ENCODE peak calls at places on chromosomes 3 and 15, in six cellular contexts. D is stomach, P is Peyer's patch, J is breast epithelium, Q is suprapubic skin, C is adrenal gland. G is an unnamed sample.

GRCh38 chr3:187262360-187262759 is 29.2 kb downstream of the MASP1 start:
- DNase-seq in D (no peak), P (no peak), J (no peak), Q (no peak), C (no peak), G (no peak)

GRCh38 chr15:72554471-72555425 is 80.6 kb downstream of the ARIH1 start:
- DNase-seq in D (no peak), P (no peak), J (no peak), Q (no peak), C (peak), G (no peak)

GRCh38 chr3:130894873-130895330 is 1.0 kb downstream of the ATP2C1 start:
- DNase-seq in D (no peak), P (no peak), J (no peak), Q (no peak), C (no peak), G (no peak)

GRCh38 chr15:99174989-99175388 is 70.1 kb downstream of the SYNM start:
- DNase-seq in D (no peak), P (no peak), J (peak), Q (no peak), C (peak), G (no peak)

GRCh38 chr3:150480802-150481201 is 65.5 kb downstream of the SERP1 start:
- DNase-seq in D (no peak), P (no peak), J (no peak), Q (no peak), C (no peak), G (no peak)

GRCh38 chr3:119194237-119195150 is 21.1 kb downstream of the UPK1B start:
- DNase-seq in D (no peak), P (no peak), J (no peak), Q (no peak), C (no peak), G (no peak)

GRCh38 chr3:127694467-127695215 is 21.9 kb downstream of the ABTB1 start:
- DNase-seq in D (peak), P (peak), J (no peak), Q (no peak), C (peak), G (peak)

GRCh38 chr15:26115229-26115943 is 252.3 kb upstream of the ATP10A start:
- DNase-seq in D (no peak), P (no peak), J (no peak), Q (no peak), C (no peak), G (no peak)

GRCh38 chr3:3084890-3085289 is 25.3 kb downstream of the IL5RA start:
- DNase-seq in D (no peak), P (no peak), J (no peak), Q (no peak), C (no peak), G (no peak)

GRCh38 chr3:187264051-187264450 is 27.5 kb downstream of the MASP1 start:
- DNase-seq in D (no peak), P (no peak), J (no peak), Q (no peak), C (no peak), G (no peak)

GRCh38 chr3:150158974-150159625 is 188.4 kb upstream of the PFN2 start:
- DNase-seq in D (no peak), P (no peak), J (no peak), Q (no peak), C (peak), G (no peak)

GRCh38 chr3:197520311-197521276 is 35.2 kb downstream of the BDH1 start:
- DNase-seq in D (peak), P (no peak), J (no peak), Q (no peak), C (no peak), G (no peak)
- TF ChIP-seq POLR2A in D (no peak), P (peak), J (no peak), Q (no peak), C (no peak), G (no peak)

GRCh38 chr3:50610181-50610971 is 1.2 kb downstream of the CISH start:
- DNase-seq in D (peak), P (no peak), J (no peak), Q (no peak), C (no peak), G (peak)
- H3K4me3 ChIP-seq in D (peak), P (peak), J (peak), Q (peak), C (no peak), G (peak)

GRCh38 chr3:47850062-47850802 is 47.3 kb downstream of the DHX30 start:
- DNase-seq in D (no peak), P (no peak), J (no peak), Q (no peak), C (no peak), G (peak)
- TF ChIP-seq POLR2A in D (no peak), P (no peak), J (no peak), Q (no peak), C (no peak), G (no peak)

DNA sequence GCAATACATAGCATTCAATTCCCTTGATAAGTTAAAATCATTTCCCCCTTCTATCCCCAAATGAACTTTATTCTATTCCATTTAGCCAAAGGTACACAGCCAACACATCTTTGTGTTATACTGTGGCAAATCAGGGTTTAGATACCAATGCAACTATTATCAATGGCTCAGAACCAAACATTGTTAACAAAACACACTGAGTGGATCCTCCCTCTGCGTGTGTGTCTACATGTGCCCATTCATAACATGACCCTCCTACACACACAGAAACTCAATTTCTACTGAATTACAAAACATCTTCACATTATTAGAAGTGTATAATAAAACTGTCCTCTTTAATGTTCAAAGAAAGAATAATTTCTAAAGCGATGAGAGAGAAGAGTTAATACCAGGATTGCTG is 1.3 kb downstream of the TTBK2 start:
- DNase-seq in D (no peak), P (no peak), J (no peak), Q (no peak), C (no peak), G (no peak)
- H3K4me3 ChIP-seq in D (peak), P (peak), J (peak), Q (peak), C (no peak), G (peak)

GRCh38 chr3:139355937-139356336 is 12.1 kb downstream of the MRPS22 start:
- DNase-seq in D (no peak), P (no peak), J (no peak), Q (no peak), C (no peak), G (peak)
- TF ChIP-seq POLR2A in D (no peak), P (no peak), J (no peak), Q (no peak), C (no peak), G (no peak)

DNA sequence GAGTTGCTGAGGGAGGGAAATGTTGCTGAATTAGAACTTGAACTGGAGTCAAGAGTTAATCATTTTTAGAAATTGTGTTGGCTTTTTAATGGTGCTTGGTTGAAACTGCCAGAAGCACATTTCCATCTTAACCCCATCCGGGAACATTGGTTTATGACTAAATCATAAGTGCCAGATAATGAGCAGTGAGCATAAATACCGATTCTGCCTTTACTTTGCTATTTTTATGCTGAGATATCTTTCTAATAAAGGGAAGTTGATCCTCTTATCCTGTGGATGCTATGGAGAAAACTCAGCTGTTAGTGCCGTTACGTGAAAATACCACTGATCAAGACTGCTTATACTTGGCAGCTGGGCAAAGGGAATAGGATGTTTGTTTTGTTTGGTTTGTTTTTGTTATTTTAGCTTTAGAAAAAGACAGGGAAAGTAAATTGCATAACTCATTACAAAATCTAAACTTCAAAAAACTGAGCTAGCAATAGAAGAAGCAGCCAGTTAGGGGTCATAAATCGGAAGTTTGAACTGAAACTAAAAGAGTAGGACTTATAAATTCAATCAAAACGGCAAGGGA is 813.1 kb downstream of the NAALADL2 start:
- DNase-seq in D (no peak), P (no peak), J (no peak), Q (no peak), C (no peak), G (no peak)
- H3K4me3 ChIP-seq in D (no peak), P (peak), J (peak), Q (peak), C (no peak), G (no peak)

DNA sequence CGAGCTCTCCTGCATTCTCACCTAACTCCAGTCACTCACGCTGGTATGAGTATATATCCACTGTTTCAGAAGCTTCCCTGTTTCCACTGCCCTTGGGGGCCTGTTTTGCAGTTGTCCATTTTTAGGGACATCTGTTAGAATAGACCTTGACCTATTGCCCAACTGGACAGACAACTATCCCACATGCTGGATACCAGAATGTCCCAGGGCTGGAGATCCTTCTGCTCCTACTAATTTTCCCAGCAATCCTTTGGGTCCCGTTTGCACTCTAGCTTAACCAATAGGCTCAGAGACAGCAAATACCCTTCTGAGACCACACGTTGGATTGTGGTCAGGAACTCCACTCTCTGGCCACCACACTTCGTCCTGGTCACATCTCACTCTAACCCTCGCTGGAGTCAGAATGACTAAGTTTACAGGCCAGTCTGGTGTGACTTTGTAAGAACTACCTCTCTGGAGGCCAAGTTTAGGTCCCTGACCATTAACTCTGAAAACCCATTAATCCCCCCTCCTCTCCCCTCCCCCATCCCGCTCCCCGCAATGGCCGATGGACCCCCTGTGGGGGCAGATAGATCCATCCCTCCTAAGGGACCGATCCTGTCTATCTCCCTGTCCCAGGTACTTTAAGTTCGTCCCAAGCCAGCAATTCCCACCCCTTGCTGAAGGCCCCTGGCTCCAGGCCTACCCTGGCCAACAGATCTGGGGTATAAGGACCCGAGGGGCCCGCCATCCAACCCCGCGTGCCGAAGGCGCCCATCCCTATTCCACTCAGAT is 35.5 kb downstream of the HMCES start:
- DNase-seq in D (no peak), P (no peak), J (no peak), Q (no peak), C (no peak), G (peak)
- TF ChIP-seq POLR2A in D (no peak), P (peak), J (no peak), Q (no peak), C (no peak), G (no peak)

DNA sequence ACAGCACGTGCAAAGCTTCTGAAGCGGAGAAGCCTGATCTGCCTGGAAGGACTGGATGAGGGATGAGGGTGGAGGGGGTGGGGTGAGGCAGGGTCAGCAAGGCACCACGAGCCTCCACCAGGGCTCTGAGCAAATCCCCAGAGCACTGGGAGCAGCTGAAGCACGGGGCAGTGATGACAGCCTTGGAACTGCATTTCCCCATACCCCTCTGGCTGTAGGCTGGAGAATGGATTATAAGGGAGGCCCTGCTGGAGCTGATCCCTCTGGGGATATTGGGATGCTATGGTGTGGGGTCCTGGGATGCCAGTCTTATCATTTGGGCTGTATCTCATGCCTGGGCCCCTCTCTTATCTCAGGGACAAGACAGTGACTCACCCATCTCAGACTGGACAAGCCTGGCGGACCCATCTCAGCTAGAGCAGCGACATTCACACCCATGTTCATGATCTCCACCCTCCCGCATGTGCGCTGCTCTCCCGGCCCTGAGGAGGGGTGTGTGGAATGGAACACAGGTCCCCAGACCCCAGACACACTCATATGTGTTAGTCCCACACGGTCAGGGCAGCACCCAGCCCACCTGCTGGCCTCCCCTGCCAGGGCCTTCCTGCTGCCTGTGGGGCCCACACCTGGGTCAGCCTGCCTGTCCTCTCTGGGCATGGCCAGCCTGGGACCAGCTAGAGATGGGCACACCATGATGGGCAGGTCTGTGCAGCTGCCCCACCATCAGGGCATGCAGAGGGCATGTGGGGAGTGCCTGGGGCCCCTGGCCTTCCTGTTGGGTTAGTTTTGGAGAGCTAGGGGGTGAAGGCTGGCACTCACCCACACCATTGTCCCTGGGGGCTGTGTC is 97.1 kb downstream of the FBLN2 start:
- DNase-seq in D (no peak), P (no peak), J (no peak), Q (no peak), C (no peak), G (no peak)
- H3K4me3 ChIP-seq in D (no peak), P (no peak), J (no peak), Q (no peak), C (no peak), G (no peak)

DNA sequence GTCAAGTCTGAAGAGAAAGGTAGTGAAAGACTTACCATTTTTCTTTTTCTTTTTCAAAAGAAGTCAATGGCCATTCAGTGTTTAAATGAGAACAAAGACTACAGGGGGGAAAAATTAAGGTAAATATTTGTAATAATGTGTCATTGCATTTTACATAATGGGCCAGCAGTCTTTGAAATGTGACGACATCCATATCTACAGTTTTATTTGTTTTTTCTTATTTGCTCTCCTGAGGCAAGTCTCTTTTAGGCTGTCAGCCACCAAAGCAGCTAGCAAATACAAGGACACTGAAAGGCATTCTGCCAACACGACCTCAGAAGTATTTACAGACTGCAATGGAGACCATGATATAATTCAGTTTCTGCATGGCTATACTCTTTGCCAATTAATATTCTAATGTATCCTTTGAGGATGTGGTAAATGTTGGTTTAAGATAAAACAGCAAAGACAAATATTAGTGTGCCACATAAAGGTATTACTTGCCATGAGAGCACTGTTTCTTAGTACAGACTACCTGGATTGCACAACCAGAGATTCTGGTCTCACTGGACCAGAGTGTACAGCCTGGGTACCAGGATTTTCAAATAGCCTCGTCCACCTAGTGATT is 307.0 kb upstream of the THBS1 start:
- DNase-seq in D (peak), P (no peak), J (peak), Q (no peak), C (peak), G (no peak)
- TF ChIP-seq POLR2A in D (no peak), P (no peak), J (no peak), Q (no peak), C (no peak), G (no peak)